ENCODE peak calls at places on chromosome 10, in ten cellular contexts. Q is ovary, A is small intestine, S is cardiac muscle cell, C is iPS DF 6.9, X is neuronal stem cell, N is AG04450, T is heart left ventricle, O is psoas muscle, E is MM.1S. G is an unnamed sample. For H3K27me3, the result is how much of the 10 kb centered on the place peaks cover.

GRCh38 chr10:34804306-34804705 is 10.8 kb downstream of the PARD3 start:
- DNase-seq in N (no peak), A (no peak), C (no peak), T (no peak), X (no peak), S (no peak), Q (no peak), E (no peak), O (no peak), G (no peak)

GRCh38 chr10:100827819-100828743 is 82.7 kb downstream of the PAX2 start:
- DNase-seq in N (no peak), T (no peak), O (peak), A (peak), S (no peak), X (peak), E (peak), Q (no peak), C (no peak), G (peak)

GRCh38 chr10:83863283-83863966 is 275.9 kb upstream of the GHITM start:
- DNase-seq in O (no peak), X (no peak), N (no peak), S (no peak), C (no peak), Q (no peak), T (no peak), E (no peak), A (no peak), G (no peak)

GRCh38 chr10:4296165-4296564 is 511.2 kb upstream of the KLF6 start:
- DNase-seq in X (peak), A (no peak), Q (no peak), N (no peak), S (no peak), T (no peak), E (no peak), C (no peak), O (no peak), G (no peak)

GRCh38 chr10:47371629-47372485 is 12.2 kb downstream of the ZNF488 start:
- DNase-seq in T (no peak), N (no peak), Q (peak), O (no peak), C (no peak), X (no peak), E (no peak), S (no peak), A (no peak), G (no peak)

GRCh38 chr10:70478191-70479160 is at the start of gene PALD1:
- DNase-seq in X (peak), T (peak), E (peak), Q (peak), A (no peak), O (peak), S (peak), C (no peak), N (no peak), G (peak)

GRCh38 chr10:104309980-104310978 is 28.0 kb downstream of the ITPRIP start:
- DNase-seq in T (peak), E (no peak), A (no peak), N (no peak), X (no peak), Q (peak), O (peak), C (no peak), S (peak), G (no peak)

GRCh38 chr10:29435809-29436501 is 147.1 kb downstream of the LYZL1 start:
- DNase-seq in N (no peak), S (peak), X (no peak), T (no peak), E (no peak), O (no peak), C (no peak), Q (no peak), A (no peak), G (no peak)

GRCh38 chr10:74096777-74097176 is 53.9 kb downstream of the AP3M1 start:
- DNase-seq in Q (no peak), T (no peak), E (no peak), N (no peak), O (no peak), C (no peak), X (no peak), S (no peak), A (no peak), G (no peak)

GRCh38 chr10:69685802-69686585 is 55.9 kb downstream of the FAM241B start:
- DNase-seq in Q (no peak), C (no peak), N (no peak), A (peak), X (no peak), S (peak), E (no peak), O (peak), T (peak), G (peak)

GRCh38 chr10:30415613-30416012 is 18.4 kb upstream of the MAP3K8 start:
- DNase-seq in N (no peak), S (no peak), A (no peak), E (no peak), X (no peak), C (no peak), T (no peak), O (no peak), Q (no peak), G (no peak)

GRCh38 chr10:43105119-43105792 is 28.4 kb downstream of the RET start:
- DNase-seq in X (peak), N (no peak), A (peak), E (peak), Q (peak), C (peak), O (peak), S (peak), T (peak), G (peak)

GRCh38 chr10:49610015-49610734 is at the start of gene SLC18A3:
- DNase-seq in T (no peak), N (no peak), A (no peak), E (no peak), X (no peak), S (no peak), O (no peak), C (no peak), Q (no peak), G (no peak)

GRCh38 chr10:29946953-29947700 is 112.3 kb downstream of the JCAD start:
- DNase-seq in A (no peak), Q (peak), T (peak), N (peak), S (peak), X (no peak), O (peak), C (no peak), E (no peak), G (peak)

GRCh38 chr10:98636921-98637329 is 190.2 kb upstream of the HPS1 start:
- DNase-seq in E (peak), S (no peak), N (no peak), C (no peak), Q (no peak), A (no peak), T (no peak), X (no peak), O (no peak), G (no peak)

GRCh38 chr10:64546073-64546472 is 1024.9 kb downstream of the REEP3 start:
- DNase-seq in A (no peak), X (no peak), C (no peak), N (no peak), S (no peak), E (no peak), O (no peak), Q (no peak), T (no peak), G (no peak)

GRCh38 chr10:49442863-49443262 is 47.0 kb upstream of the DRGX start:
- DNase-seq in N (no peak), A (no peak), T (no peak), E (no peak), S (no peak), O (no peak), X (no peak), Q (no peak), C (no peak), G (no peak)

GRCh38 chr10:865257-865656 is 66.2 kb downstream of the LARP4B start:
- DNase-seq in X (no peak), Q (no peak), A (no peak), T (no peak), C (peak), O (no peak), N (no peak), S (no peak), E (no peak), G (no peak)

GRCh38 chr10:33248638-33249037 is 85.8 kb downstream of the NRP1 start:
- DNase-seq in S (peak), A (no peak), C (no peak), T (no peak), E (peak), Q (no peak), N (peak), O (no peak), X (no peak), G (no peak)

GRCh38 chr10:48383393-48383792 is 76.9 kb downstream of the MAPK8 start:
- DNase-seq in Q (no peak), A (no peak), O (no peak), S (no peak), N (no peak), T (no peak), X (no peak), C (no peak), E (no peak), G (no peak)

GRCh38 chr10:116133641-116134040 is 139.4 kb downstream of the GFRA1 start:
- DNase-seq in S (no peak), Q (no peak), A (no peak), C (no peak), X (no peak), N (no peak), T (no peak), E (no peak), O (no peak), G (no peak)

GRCh38 chr10:13890617-13891541 is 304.1 kb downstream of the PRPF18 start:
- DNase-seq in E (no peak), X (peak), N (no peak), C (no peak), T (peak), S (peak), Q (no peak), A (no peak), O (peak), G (peak)

GRCh38 chr10:46026106-46026505 is 4.3 kb downstream of the NCOA4 start:
- DNase-seq in X (no peak), E (no peak), S (peak), T (no peak), C (no peak), O (no peak), A (no peak), N (no peak), Q (no peak), G (no peak)

GRCh38 chr10:43982250-43982649 is 333.6 kb upstream of the ZNF32 start:
- DNase-seq in N (no peak), E (no peak), T (no peak), O (no peak), A (no peak), X (no peak), C (no peak), S (no peak), Q (no peak), G (no peak)

GRCh38 chr10:29519670-29520069 is 115.1 kb downstream of the SVIL start:
- DNase-seq in X (no peak), C (no peak), N (no peak), E (no peak), T (no peak), Q (no peak), O (no peak), S (no peak), A (no peak), G (no peak)

GRCh38 chr10:128310966-128311658 is 184.9 kb upstream of the MKI67 start:
- DNase-seq in A (no peak), E (no peak), N (no peak), Q (no peak), C (no peak), O (no peak), S (no peak), X (peak), T (no peak), G (no peak)

GRCh38 chr10:103709341-103709920 is 145.9 kb downstream of the SH3PXD2A start:
- DNase-seq in S (peak), E (no peak), O (no peak), A (no peak), X (no peak), T (no peak), C (no peak), Q (no peak), N (no peak), G (no peak)

GRCh38 chr10:99393683-99394082 is 36.7 kb downstream of the GOT1 start:
- DNase-seq in N (no peak), E (no peak), O (no peak), X (no peak), A (peak), Q (no peak), S (no peak), T (no peak), C (no peak), G (no peak)

GRCh38 chr10:116470071-116470470 is 42.4 kb downstream of the PNLIPRP3 start:
- DNase-seq in S (no peak), A (no peak), C (no peak), T (no peak), E (no peak), O (no peak), N (no peak), Q (no peak), X (no peak), G (peak)

GRCh38 chr10:119521443-119522204 is 20.9 kb downstream of the RGS10 start:
- DNase-seq in T (no peak), O (no peak), A (no peak), X (no peak), N (peak), E (no peak), Q (no peak), S (peak), C (no peak), G (no peak)

GRCh38 chr10:70743879-70744278 is 41.3 kb downstream of the TBATA start:
- DNase-seq in X (no peak), E (no peak), S (no peak), A (no peak), Q (no peak), C (no peak), O (no peak), T (no peak), N (no peak), G (no peak)

GRCh38 chr10:27192284-27192683 is 37.1 kb downstream of the MASTL start:
- DNase-seq in X (no peak), Q (no peak), A (peak), C (no peak), T (no peak), O (peak), S (peak), E (no peak), N (peak), G (peak)

GRCh38 chr10:52228556-52228955 is 85.5 kb upstream of the DKK1 start:
- DNase-seq in N (no peak), E (no peak), T (no peak), A (no peak), S (no peak), X (no peak), C (no peak), O (no peak), Q (no peak), G (no peak)

GRCh38 chr10:70678757-70679489 is 6.6 kb downstream of the ADAMTS14 start:
- DNase-seq in O (no peak), X (no peak), C (no peak), S (peak), T (no peak), Q (no peak), N (no peak), E (no peak), A (no peak), G (no peak)

GRCh38 chr10:14658331-14659122 is 116.2 kb downstream of the FAM107B start:
- DNase-seq in A (no peak), Q (no peak), O (no peak), X (no peak), N (peak), E (no peak), S (peak), C (no peak), T (no peak), G (no peak)

GRCh38 chr10:123135415-123136141 is at the start of gene HMX3:
- DNase-seq in Q (no peak), C (no peak), S (peak), X (no peak), N (no peak), A (no peak), T (no peak), O (no peak), E (no peak), G (no peak)

GRCh38 chr10:12041766-12042408 is 722 bp downstream of the UPF2 start:
- DNase-seq in Q (no peak), N (no peak), E (peak), O (no peak), C (no peak), T (no peak), A (peak), X (no peak), S (peak), G (peak)

GRCh38 chr10:21195149-21195731 is 298.1 kb upstream of the NEBL start:
- DNase-seq in X (no peak), Q (no peak), N (no peak), A (no peak), C (no peak), E (no peak), T (no peak), S (peak), O (no peak), G (no peak)

DNA sequence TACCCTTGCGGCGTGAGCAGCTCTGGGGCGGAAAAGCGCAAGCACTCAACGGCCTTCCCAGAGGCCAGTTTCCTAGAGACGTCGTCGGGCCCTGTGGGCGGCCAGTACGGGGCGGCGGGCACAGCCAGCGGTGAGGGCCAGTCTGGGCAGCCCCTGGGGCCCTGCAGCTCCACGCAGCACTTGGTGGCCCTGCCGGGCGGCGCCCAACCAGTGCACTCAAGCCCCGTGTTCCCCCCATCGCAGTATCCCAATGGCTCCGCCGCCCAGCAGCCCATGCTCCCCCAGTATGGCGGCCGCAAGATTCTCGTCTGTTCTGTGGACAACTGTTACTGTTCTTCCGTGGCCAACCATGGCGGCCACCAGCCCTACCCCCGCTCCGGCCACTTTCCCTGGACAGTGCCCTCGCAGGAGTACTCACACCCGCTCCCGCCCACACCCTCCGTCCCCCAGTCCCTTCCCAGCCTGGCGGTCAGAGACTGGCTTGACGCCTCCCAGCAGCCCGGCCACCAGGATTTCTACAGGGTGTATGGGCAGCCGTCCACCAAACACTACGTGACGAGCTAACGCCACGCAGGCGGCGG is 12.6 kb downstream of the TRIM8 start:
- DNase-seq in S (no peak), X (no peak), A (no peak), T (no peak), Q (no peak), N (no peak), C (no peak), O (peak), E (no peak), G (no peak)
- H3K27ac ChIP-seq in S (peak), X (no peak), A (peak), T (no peak), Q (peak), N (no peak), C (no peak), O (no peak), E (no peak), G (no peak)

GRCh38 chr10:25024528-25024927 is 8.1 kb downstream of the THNSL1 start:
- DNase-seq in A (no peak), O (no peak), C (no peak), S (no peak), E (no peak), X (no peak), T (no peak), Q (no peak), N (no peak), G (no peak)

GRCh38 chr10:25026463-25026862 is 10.1 kb downstream of the THNSL1 start:
- DNase-seq in Q (no peak), C (no peak), X (no peak), T (no peak), N (no peak), O (no peak), S (peak), E (peak), A (peak), G (no peak)

GRCh38 chr10:25028711-25029110 is 12.3 kb downstream of the THNSL1 start:
- DNase-seq in E (no peak), O (no peak), A (no peak), S (no peak), T (no peak), X (no peak), Q (no peak), N (no peak), C (no peak), G (no peak)

GRCh38 chr10:25018703-25019102 is 2.3 kb downstream of the THNSL1 start:
- DNase-seq in O (no peak), T (no peak), C (no peak), S (no peak), N (no peak), X (no peak), Q (no peak), E (no peak), A (no peak), G (no peak)

GRCh38 chr10:25023278-25023677 is 6.9 kb downstream of the THNSL1 start:
- DNase-seq in T (no peak), E (no peak), Q (no peak), X (no peak), O (no peak), C (no peak), A (no peak), S (peak), N (no peak), G (no peak)
- H3K27me3 ChIP-seq in T (under half), E (under half), Q (under half), X (under half), O (under half), C (under half), A (under half), S (under half), N (under half), G (under half)

DNA sequence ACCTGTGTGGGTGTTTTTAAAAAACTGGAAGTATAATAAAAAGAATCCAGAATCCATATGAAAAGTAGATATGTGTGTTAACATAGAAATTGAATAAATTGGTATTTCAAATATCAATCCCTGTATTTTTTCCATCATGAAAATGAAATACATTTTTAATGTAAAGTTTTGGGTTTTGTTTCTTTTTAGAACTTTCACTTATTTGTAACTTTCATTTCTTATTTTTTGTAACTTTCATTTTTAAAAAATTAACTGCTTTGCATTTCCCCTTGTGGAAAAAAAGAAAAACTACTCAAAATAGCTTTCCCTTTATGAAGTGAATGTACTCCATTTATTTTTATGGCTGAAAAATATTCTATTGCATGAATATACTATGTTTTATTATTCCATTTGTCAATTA is 75.5 kb upstream of the SMNDC1 start:
- DNase-seq in E (no peak), X (no peak), C (no peak), Q (no peak), O (no peak), S (no peak), A (no peak), N (no peak), T (no peak), G (no peak)
- H3K27ac ChIP-seq in E (no peak), X (no peak), C (no peak), Q (no peak), O (no peak), S (no peak), A (no peak), N (no peak), T (no peak), G (no peak)

GRCh38 chr10:62016477-62017140 is 115.1 kb downstream of the ARID5B start:
- DNase-seq in Q (no peak), T (no peak), O (no peak), A (no peak), C (no peak), N (no peak), S (no peak), X (no peak), E (no peak), G (no peak)
- H3K27me3 ChIP-seq in Q (under half), T (under half), O (under half), A (under half), C (under half), N (under half), S (under half), X (under half), E (under half), G (under half)

DNA sequence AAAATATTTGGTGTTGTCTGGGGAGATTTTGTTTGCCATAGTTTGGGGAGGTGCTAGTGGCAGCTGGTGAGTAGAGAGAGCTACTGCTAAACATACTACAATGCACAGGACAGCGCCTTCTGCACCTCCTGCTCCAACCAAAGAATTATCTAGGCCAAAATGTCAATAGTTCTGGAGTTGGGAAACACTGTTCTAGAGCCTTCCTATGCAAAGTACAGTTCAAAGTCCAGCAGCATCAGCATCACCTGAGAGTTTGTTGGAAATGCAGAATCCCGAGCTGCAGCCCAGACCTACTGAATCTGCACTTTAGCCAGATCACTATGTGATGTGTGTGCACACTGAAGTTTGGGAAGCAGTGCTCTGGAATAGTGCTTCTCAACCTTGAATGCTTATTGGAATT is 290.7 kb downstream of the TCF7L2 start:
- DNase-seq in E (no peak), T (no peak), A (no peak), S (no peak), C (no peak), X (no peak), Q (no peak), N (no peak), O (no peak), G (no peak)
- H3K27ac ChIP-seq in E (no peak), T (no peak), A (no peak), S (no peak), C (no peak), X (no peak), Q (no peak), N (no peak), O (no peak), G (no peak)

DNA sequence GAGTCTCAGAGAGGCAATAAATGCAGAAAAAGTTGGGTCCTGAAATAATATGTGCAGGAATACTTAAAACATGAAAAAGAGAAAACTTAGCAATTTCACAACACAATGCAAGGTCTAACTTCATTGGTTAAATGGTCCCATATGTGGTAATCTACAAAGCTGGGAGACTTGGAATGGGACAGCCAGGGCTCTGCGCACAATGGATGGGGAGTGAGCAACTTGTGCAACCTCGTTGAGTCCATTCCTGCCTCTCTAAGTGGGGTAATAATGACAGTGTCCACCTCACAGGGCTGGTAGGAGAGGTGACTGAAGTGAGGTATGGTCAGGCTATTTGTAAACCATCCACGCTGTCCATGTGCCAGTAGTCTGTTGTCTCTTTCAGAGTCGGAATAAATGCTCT is 11.8 kb upstream of the EMX2 start:
- DNase-seq in T (no peak), C (no peak), A (no peak), Q (no peak), O (no peak), X (no peak), S (no peak), E (no peak), N (no peak), G (no peak)
- H3K27me3 ChIP-seq in T (half or more), C (half or more), A (half or more), Q (under half), O (under half), X (half or more), S (half or more), E (under half), N (under half), G (half or more)

G was measured in hepatocyte.